ENCODE peak calls at places on chromosomes 13 and 19, in six cellular contexts. One of them, this sample, is unnamed.

GRCh38 chr19:48556163-48556562 is 4.2 kb downstream of the SULT2B1 start:
- DNase-seq in GM12891: no peak
- DNase-seq in K562: no peak
- DNase-seq in H1: no peak
- DNase-seq in HepG2: peak; percentile 75
- DNase-seq in GM12878: no peak
- DNase-seq in this sample: no peak

GRCh38 chr19:48660854-48661731 is 11.7 kb downstream of the NTN5 start:
- DNase-seq in GM12891: peak; percentile 98
- DNase-seq in K562: peak; percentile 95
- DNase-seq in H1: no peak
- DNase-seq in HepG2: peak; percentile 66
- DNase-seq in GM12878: peak; percentile 83
- DNase-seq in this sample: peak; percentile 95

GRCh38 chr19:16202320-16203255 is 4.9 kb downstream of the AP1M1 start:
- DNase-seq in GM12891: no peak
- DNase-seq in K562: no peak
- DNase-seq in H1: no peak
- DNase-seq in HepG2: no peak
- DNase-seq in GM12878: no peak
- DNase-seq in this sample: peak; percentile 13

GRCh38 chr13:95641961-95642621 is 2.4 kb downstream of the DZIP1 start:
- DNase-seq in GM12891: no peak
- DNase-seq in K562: no peak
- DNase-seq in H1: no peak
- DNase-seq in HepG2: peak; percentile 44
- DNase-seq in GM12878: no peak
- DNase-seq in this sample: no peak

GRCh38 chr13:102395174-102395573 is 6.7 kb downstream of the FGF14 start:
- DNase-seq in GM12891: no peak
- DNase-seq in K562: no peak
- DNase-seq in H1: no peak
- DNase-seq in HepG2: no peak
- DNase-seq in GM12878: no peak
- DNase-seq in this sample: no peak

GRCh38 chr13:85031771-85032170 is 767.4 kb downstream of the SLITRK6 start:
- DNase-seq in GM12891: no peak
- DNase-seq in K562: no peak
- DNase-seq in H1: no peak
- DNase-seq in HepG2: no peak
- DNase-seq in GM12878: no peak
- DNase-seq in this sample: no peak

GRCh38 chr13:24110011-24110410 is 50.5 kb upstream of the SPATA13 start:
- DNase-seq in GM12891: no peak
- DNase-seq in K562: no peak
- DNase-seq in H1: no peak
- DNase-seq in HepG2: no peak
- DNase-seq in GM12878: no peak
- DNase-seq in this sample: no peak

GRCh38 chr19:19615086-19615485 is 3.4 kb downstream of the PBX4 start:
- DNase-seq in GM12891: no peak
- DNase-seq in K562: no peak
- DNase-seq in H1: no peak
- DNase-seq in HepG2: no peak
- DNase-seq in GM12878: no peak
- DNase-seq in this sample: no peak

GRCh38 chr19:49196527-49197240 is 39.1 kb downstream of the TRPM4 start:
- DNase-seq in GM12891: no peak
- DNase-seq in K562: no peak
- DNase-seq in H1: no peak
- DNase-seq in HepG2: no peak
- DNase-seq in GM12878: no peak
- DNase-seq in this sample: no peak

GRCh38 chr13:104837756-104838155 is 1697.7 kb downstream of the EFNB2 start:
- DNase-seq in GM12891: no peak
- DNase-seq in K562: no peak
- DNase-seq in H1: no peak
- DNase-seq in HepG2: no peak
- DNase-seq in GM12878: no peak
- DNase-seq in this sample: no peak
- TF ChIP-seq POLR2AphosphoS5 in GM12891: no peak
- TF ChIP-seq POLR2AphosphoS5 in K562: no peak
- TF ChIP-seq POLR2AphosphoS5 in H1: no peak
- TF ChIP-seq POLR2AphosphoS5 in HepG2: no peak
- TF ChIP-seq POLR2AphosphoS5 in GM12878: no peak
- TF ChIP-seq POLR2AphosphoS5 in this sample: no peak

DNA sequence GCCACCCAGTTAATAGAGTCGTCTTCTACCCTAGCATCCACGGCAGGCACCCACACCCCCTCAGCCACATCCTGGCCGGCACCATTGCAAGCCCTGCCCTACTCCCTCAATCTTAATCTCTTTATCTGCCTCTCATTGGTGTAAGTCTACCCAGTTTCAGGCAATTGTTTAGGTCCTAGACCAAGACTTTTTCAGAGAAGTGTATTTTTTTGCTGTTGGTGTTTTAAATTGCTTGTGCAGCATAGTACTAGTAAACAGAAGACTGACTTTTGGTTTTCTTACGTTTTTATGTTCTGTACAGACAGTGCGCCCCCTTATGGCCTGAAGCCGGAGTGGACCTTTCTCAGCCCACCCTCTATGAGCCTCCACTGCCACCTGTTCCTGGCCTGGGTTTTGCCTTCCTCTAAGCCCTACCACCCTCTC is 2.3 kb upstream of the LCP1 start:
- DNase-seq in GM12891: no peak
- DNase-seq in K562: peak; percentile 72
- DNase-seq in H1: peak; percentile 13
- DNase-seq in HepG2: peak; percentile 28
- DNase-seq in GM12878: no peak
- DNase-seq in this sample: no peak
- TF ChIP-seq TAF1 in GM12891: no peak
- TF ChIP-seq TAF1 in K562: no peak
- TF ChIP-seq TAF1 in H1: no peak
- TF ChIP-seq TAF1 in HepG2: no peak
- TF ChIP-seq TAF1 in GM12878: no peak
- TF ChIP-seq TAF1 in this sample: no peak

GRCh38 chr19:12794196-12794921 is 3.1 kb downstream of the JUNB start:
- DNase-seq in GM12891: no peak
- DNase-seq in K562: peak; percentile 22
- DNase-seq in H1: no peak
- DNase-seq in HepG2: no peak
- DNase-seq in GM12878: no peak
- DNase-seq in this sample: no peak
- TF ChIP-seq POLR2A in GM12891: no peak
- TF ChIP-seq POLR2A in K562: no peak
- TF ChIP-seq POLR2A in H1: no peak
- TF ChIP-seq POLR2A in HepG2: no peak
- TF ChIP-seq POLR2A in GM12878: no peak
- TF ChIP-seq POLR2A in this sample: no peak

DNA sequence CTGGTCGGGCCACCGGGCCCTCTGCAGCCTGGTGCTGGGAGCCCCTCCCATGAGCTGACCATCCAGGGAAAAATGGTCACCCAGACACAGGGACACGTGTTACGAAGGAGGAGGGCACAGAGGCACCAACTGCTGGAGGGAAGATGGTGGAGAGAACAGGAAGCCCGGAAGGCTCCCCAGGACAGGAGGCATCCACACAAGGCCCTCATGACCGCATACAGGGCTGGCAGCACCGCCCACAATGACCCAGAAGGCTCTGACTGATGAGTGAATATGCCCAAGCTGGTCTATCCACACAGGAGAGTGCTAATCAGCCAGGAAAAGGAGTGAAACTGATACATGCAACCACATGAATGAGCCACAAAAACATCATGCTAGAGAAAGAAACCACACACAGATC is 14.0 kb upstream of the TMEM86B start:
- DNase-seq in GM12891: no peak
- DNase-seq in K562: no peak
- DNase-seq in H1: no peak
- DNase-seq in HepG2: no peak
- DNase-seq in GM12878: no peak
- DNase-seq in this sample: no peak
- TF ChIP-seq POLR2AphosphoS5 in GM12891: no peak
- TF ChIP-seq POLR2AphosphoS5 in K562: no peak
- TF ChIP-seq POLR2AphosphoS5 in H1: no peak
- TF ChIP-seq POLR2AphosphoS5 in HepG2: no peak
- TF ChIP-seq POLR2AphosphoS5 in GM12878: no peak
- TF ChIP-seq POLR2AphosphoS5 in this sample: no peak

GRCh38 chr13:38947049-38947448 is 43.6 kb downstream of the STOML3 start:
- DNase-seq in GM12891: no peak
- DNase-seq in K562: no peak
- DNase-seq in H1: no peak
- DNase-seq in HepG2: no peak
- DNase-seq in GM12878: no peak
- DNase-seq in this sample: no peak

GRCh38 chr13:38943231-38943630 is 47.4 kb downstream of the STOML3 start:
- DNase-seq in GM12891: no peak
- DNase-seq in K562: no peak
- DNase-seq in H1: no peak
- DNase-seq in HepG2: no peak
- DNase-seq in GM12878: no peak
- DNase-seq in this sample: no peak

GRCh38 chr13:38944219-38944618 is 46.4 kb downstream of the STOML3 start:
- DNase-seq in GM12891: no peak
- DNase-seq in K562: no peak
- DNase-seq in H1: no peak
- DNase-seq in HepG2: no peak
- DNase-seq in GM12878: no peak
- DNase-seq in this sample: no peak

DNA sequence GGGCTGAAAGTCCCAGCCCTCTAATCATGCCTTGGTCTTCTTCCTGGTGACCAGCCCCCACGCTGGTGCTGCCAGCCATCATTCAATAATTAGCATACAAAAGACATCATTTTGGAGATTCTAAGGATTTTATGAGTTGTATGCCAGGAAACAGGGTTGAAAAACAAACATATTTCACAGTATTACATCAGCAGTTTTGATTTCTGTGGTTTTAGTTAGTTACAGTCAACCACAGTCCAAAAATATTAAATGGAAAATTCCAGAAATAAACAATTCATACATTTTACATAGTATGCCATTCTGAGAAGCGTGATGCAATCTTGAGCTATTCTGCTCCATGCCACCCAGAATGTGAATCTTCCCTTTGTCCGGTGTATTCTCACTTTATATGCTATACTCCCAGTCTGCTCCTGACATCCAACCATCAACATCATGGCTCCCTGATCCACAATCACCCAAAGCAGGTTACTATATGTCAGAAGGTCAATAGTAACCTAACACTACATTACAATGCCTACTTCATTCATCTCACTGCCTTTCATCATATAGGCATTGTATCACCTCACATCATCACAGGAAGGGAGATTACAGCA is 49.2 kb downstream of the STOML3 start:
- DNase-seq in GM12891: no peak
- DNase-seq in K562: no peak
- DNase-seq in H1: no peak
- DNase-seq in HepG2: no peak
- DNase-seq in GM12878: no peak
- DNase-seq in this sample: no peak
- TF ChIP-seq TAF1 in GM12891: no peak
- TF ChIP-seq TAF1 in K562: no peak
- TF ChIP-seq TAF1 in H1: no peak
- TF ChIP-seq TAF1 in HepG2: no peak
- TF ChIP-seq TAF1 in GM12878: no peak
- TF ChIP-seq TAF1 in this sample: no peak

GRCh38 chr19:4376991-4377781 is 23.2 kb downstream of the SH3GL1 start:
- DNase-seq in GM12891: no peak
- DNase-seq in K562: no peak
- DNase-seq in H1: no peak
- DNase-seq in HepG2: no peak
- DNase-seq in GM12878: no peak
- DNase-seq in this sample: no peak
- TF ChIP-seq POLR2A in GM12891: no peak
- TF ChIP-seq POLR2A in K562: no peak
- TF ChIP-seq POLR2A in H1: no peak
- TF ChIP-seq POLR2A in HepG2: no peak
- TF ChIP-seq POLR2A in GM12878: no peak
- TF ChIP-seq POLR2A in this sample: no peak

GRCh38 chr19:447816-448546 is 12.9 kb downstream of the SHC2 start:
- DNase-seq in GM12891: no peak
- DNase-seq in K562: no peak
- DNase-seq in H1: no peak
- DNase-seq in HepG2: no peak
- DNase-seq in GM12878: no peak
- DNase-seq in this sample: no peak
- TF ChIP-seq POLR2AphosphoS5 in GM12891: no peak
- TF ChIP-seq POLR2AphosphoS5 in K562: no peak
- TF ChIP-seq POLR2AphosphoS5 in H1: no peak
- TF ChIP-seq POLR2AphosphoS5 in HepG2: no peak
- TF ChIP-seq POLR2AphosphoS5 in GM12878: no peak
- TF ChIP-seq POLR2AphosphoS5 in this sample: no peak

GRCh38 chr19:45901912-45902650 is at the start of gene MYPOP:
- DNase-seq in GM12891: no peak
- DNase-seq in K562: no peak
- DNase-seq in H1: no peak
- DNase-seq in HepG2: no peak
- DNase-seq in GM12878: no peak
- DNase-seq in this sample: no peak
- TF ChIP-seq TAF1 in GM12891: no peak
- TF ChIP-seq TAF1 in K562: no peak
- TF ChIP-seq TAF1 in H1: no peak
- TF ChIP-seq TAF1 in HepG2: peak; percentile 36
- TF ChIP-seq TAF1 in GM12878: no peak
- TF ChIP-seq TAF1 in this sample: no peak

This sample was measured in GM12892.